ENCODE peak calls at places on chromosomes 4 and X, in seven cellular contexts. U is stimulated activated naive CD8-positive, alpha-beta T cell treated with anti-CD3 and anti-CD28 coated beads, Interleukin-15, amount 100 ng/mL, for 72 hours; F is Right ventricle myocardium inferior; Z is upper lobe of right lung; X is T-cell; C is effector memory CD8-positive, alpha-beta T cell; L is left lobe of liver. Y is an unnamed sample.

GRCh38 chr4:98055800-98056501 is 87.3 kb downstream of the STPG2 start:
- ATAC-seq in X (no peak), U (no peak), Z (peak), F (no peak), L (no peak), C (no peak), Y (no peak)

GRCh38 chr4:143294710-143295109 is 42.0 kb upstream of the GAB1 start:
- ATAC-seq in X (no peak), L (no peak), U (no peak), Z (peak), C (no peak), F (no peak), Y (peak)

GRCh38 chrX:40573763-40574162 is 7.0 kb upstream of the ATP6AP2 start:
- ATAC-seq in F (no peak), C (peak), Z (peak), L (no peak), X (no peak), U (no peak), Y (no peak)

GRCh38 chr4:145756244-145756643 is 76.3 kb downstream of the C4orf51 start:
- ATAC-seq in L (no peak), Z (no peak), U (peak), X (no peak), C (no peak), F (no peak), Y (no peak)

GRCh38 chr4:15832523-15833451 is 54.7 kb downstream of the CD38 start:
- ATAC-seq in Z (peak), C (no peak), F (no peak), L (no peak), U (no peak), X (no peak), Y (no peak)

GRCh38 chr4:76697129-76697803 is 200.7 kb downstream of the SOWAHB start:
- ATAC-seq in C (no peak), X (no peak), Z (no peak), F (no peak), U (peak), L (no peak), Y (no peak)

GRCh38 chr4:16082424-16083216 is 1.2 kb downstream of the PROM1 start:
- ATAC-seq in X (peak), L (peak), C (no peak), F (peak), Z (peak), U (peak), Y (peak)

GRCh38 chr4:182862921-182863320 is 54.3 kb downstream of the DCTD start:
- ATAC-seq in L (peak), C (no peak), X (no peak), F (no peak), U (no peak), Z (peak), Y (no peak)

GRCh38 chr4:38034986-38035882 is 75.0 kb downstream of the PTTG2 start:
- ATAC-seq in F (no peak), C (peak), X (peak), Z (peak), U (no peak), L (peak), Y (peak)

GRCh38 chrX:35733879-35734278 is 64.3 kb upstream of the MAGEB16 start:
- ATAC-seq in X (no peak), U (no peak), C (no peak), L (no peak), Z (no peak), F (no peak), Y (no peak)

GRCh38 chrX:57528670-57529255 is 63.0 kb upstream of the ZXDB start:
- ATAC-seq in C (peak), Z (no peak), U (peak), F (no peak), X (no peak), L (peak), Y (no peak)

Y was measured in gastroesophageal sphincter.